ENCODE peak calls at places on chromosomes 6 and 20, in seven cellular contexts. T is H1, R is IMR-90, Z is neuronal stem cell, B is mesenchymal stem cell, N is trophoblast cell, Y is H9. I is an unnamed sample.

GRCh38 chr6:27650620-27651370 is 177.9 kb upstream of the ZNF184 start:
- DNase-seq in T (peak; percentile 92), R (peak; percentile 35), Z (peak; percentile 62), B (peak; percentile 63), N (peak; percentile 60), Y (peak; percentile 80), I (peak; percentile 95)

GRCh38 chr20:11216451-11217314 is 542.9 kb upstream of the JAG1 start:
- DNase-seq in T (no peak), R (peak; percentile 82), Z (no peak), B (peak; percentile 40), N (peak; percentile 76), Y (no peak), I (no peak)

GRCh38 chr6:42970859-42971612 is 7.9 kb downstream of the PEX6 start:
- DNase-seq in T (no peak), R (peak; percentile 34), Z (no peak), B (peak; percentile 65), N (peak; percentile 8), Y (no peak), I (peak; percentile 81)

GRCh38 chr6:34301408-34301807 is 52.6 kb upstream of the SMIM29 start:
- DNase-seq in T (no peak), R (peak; percentile 94), Z (no peak), B (peak; percentile 77), N (no peak), Y (no peak), I (no peak)

GRCh38 chr6:52217761-52218160 is 26.5 kb downstream of the IL17F start:
- DNase-seq in T (no peak), R (no peak), Z (no peak), B (no peak), N (no peak), Y (no peak), I (no peak)

GRCh38 chr6:160348209-160348551 is at the start of gene SLC22A3:
- DNase-seq in T (peak; percentile 74), R (no peak), Z (peak; percentile 17), B (no peak), N (peak; percentile 31), Y (peak; percentile 48), I (no peak)

GRCh38 chr6:25320459-25320858 is 41.3 kb downstream of the CARMIL1 start:
- DNase-seq in T (no peak), R (no peak), Z (no peak), B (no peak), N (peak; percentile 14), Y (no peak), I (peak; percentile 91)

GRCh38 chr6:26187981-26188635 is 100.9 kb downstream of the HFE start:
- DNase-seq in T (no peak), R (peak; percentile 43), Z (no peak), B (peak; percentile 77), N (peak; percentile 75), Y (no peak), I (peak; percentile 91)

GRCh38 chr20:17845701-17846475 is 122.7 kb downstream of the SNX5 start:
- DNase-seq in T (no peak), R (peak; percentile 28), Z (no peak), B (no peak), N (peak; percentile 28), Y (no peak), I (no peak)

GRCh38 chr6:37705239-37706051 is 7.8 kb upstream of the MDGA1 start:
- DNase-seq in T (peak; percentile 85), R (peak; percentile 73), Z (peak; percentile 88), B (peak; percentile 90), N (peak; percentile 73), Y (peak; percentile 93), I (peak; percentile 96)

GRCh38 chr6:134935076-134935475 is 14.8 kb downstream of the ALDH8A1 start:
- DNase-seq in T (no peak), R (peak; percentile 67), Z (no peak), B (peak; percentile 4), N (no peak), Y (no peak), I (no peak)

GRCh38 chr20:19673575-19673974 is 84.5 kb upstream of the RIN2 start:
- DNase-seq in T (no peak), R (no peak), Z (no peak), B (no peak), N (peak; percentile 78), Y (no peak), I (no peak)

GRCh38 chr6:41558033-41558807 is 12.0 kb downstream of the FOXP4 start:
- DNase-seq in T (no peak), R (peak; percentile 18), Z (no peak), B (no peak), N (no peak), Y (no peak), I (no peak)

GRCh38 chr20:36113566-36114247 is 40.8 kb upstream of the EPB41L1 start:
- DNase-seq in T (no peak), R (no peak), Z (no peak), B (no peak), N (peak; percentile 8), Y (no peak), I (no peak)

GRCh38 chr20:63509088-63509564 is 10.2 kb upstream of the EEF1A2 start:
- DNase-seq in T (no peak), R (peak; percentile 12), Z (no peak), B (no peak), N (no peak), Y (no peak), I (no peak)
- H2AK5ac ChIP-seq in T (no peak overlapping the region), R (no peak overlapping the region), Z (no peak overlapping the region), B (no peak overlapping the region), N (no peak overlapping the region), Y (no peak overlapping the region), I (no peak overlapping the region)

DNA sequence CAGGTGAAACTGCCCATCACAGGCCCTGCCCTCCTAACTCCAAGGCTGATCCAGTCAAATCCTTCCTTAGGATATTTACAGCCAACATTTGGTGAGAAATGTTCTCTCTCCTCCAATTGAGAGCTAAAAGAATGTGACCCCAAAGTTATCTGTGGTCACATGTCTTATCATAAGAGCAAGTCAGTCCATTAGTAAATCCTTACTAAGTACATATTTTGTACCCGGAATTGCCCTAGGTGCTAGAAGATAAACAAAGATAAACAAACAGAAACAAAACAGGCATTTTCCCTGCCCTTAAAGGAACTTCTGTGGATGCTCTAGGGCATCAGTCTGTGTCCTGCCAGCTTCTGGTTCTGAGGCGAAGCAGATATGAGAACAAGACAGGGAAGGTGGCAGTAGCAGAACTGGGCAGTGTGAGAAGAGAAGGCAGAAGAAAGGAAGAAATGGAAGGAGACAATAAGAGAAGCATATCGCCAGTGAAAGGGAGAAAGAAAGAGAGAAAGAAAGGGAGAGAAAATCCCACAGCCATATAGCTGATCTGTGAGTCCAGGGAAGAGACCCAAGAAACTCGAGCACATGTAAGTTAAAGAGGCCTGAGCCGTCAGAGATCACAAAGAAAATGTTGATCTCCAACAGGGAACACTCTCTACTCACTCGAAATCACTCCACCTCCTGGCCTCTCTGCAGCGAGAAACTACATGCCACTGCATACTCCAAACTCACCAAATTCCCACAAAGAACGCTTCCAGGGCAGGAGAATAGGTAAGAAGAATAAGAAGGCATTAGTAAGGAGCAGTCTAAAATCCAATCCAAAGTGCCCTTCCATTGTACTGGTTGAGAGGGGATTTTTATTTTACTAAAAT is 41.7 kb downstream of the CDK5RAP1 start:
- DNase-seq in T (no peak), R (no peak), Z (no peak), B (peak; percentile 20), N (peak; percentile 43), Y (no peak), I (no peak)
- H3K79me1 ChIP-seq in T (no peaks in the 10 kb centered on the region), R (no peaks in the 10 kb centered on the region), Z (no peaks in the 10 kb centered on the region), B (no peaks in the 10 kb centered on the region), N (no peaks in the 10 kb centered on the region), Y (no peaks in the 10 kb centered on the region), I (no peaks in the 10 kb centered on the region)

GRCh38 chr6:170139531-170139930 is 151.3 kb downstream of the DLL1 start:
- DNase-seq in T (no peak), R (no peak), Z (no peak), B (no peak), N (no peak), Y (no peak), I (no peak)
- H2BK120ac ChIP-seq in T (no peak overlapping the region), R (no peak overlapping the region), Z (no peak overlapping the region), B (no peak overlapping the region), N (no peak overlapping the region), Y (no peak overlapping the region), I (no peak overlapping the region)

GRCh38 chr6:72261554-72261953 is 360.3 kb upstream of the KCNQ5 start:
- DNase-seq in T (no peak), R (no peak), Z (no peak), B (no peak), N (no peak), Y (no peak), I (no peak)
- H2AK5ac ChIP-seq in T (no peak overlapping the region), R (no peak overlapping the region), Z (no peak overlapping the region), B (no peak overlapping the region), N (no peak overlapping the region), Y (no peak overlapping the region), I (no peak overlapping the region)

GRCh38 chr6:151656392-151656791 is 151.1 kb upstream of the ESR1 start:
- DNase-seq in T (no peak), R (no peak), Z (no peak), B (no peak), N (no peak), Y (no peak), I (no peak)
- H3K79me1 ChIP-seq in T (no peaks in the 10 kb centered on the region), R (no peaks in the 10 kb centered on the region), Z (no peaks in the 10 kb centered on the region), B (no peaks in the 10 kb centered on the region), N (no peaks in the 10 kb centered on the region), Y (no peaks in the 10 kb centered on the region), I (no peaks in the 10 kb centered on the region)

I was measured in mesendoderm.